ENCODE peak calls at places on chromosomes 11 and 22, in eight cellular contexts. R is uterus, G is body of pancreas, S is GM12892, H is IMR-90, D is A549, B is HCT116, J is endothelial cell of umbilical vein. X is an unnamed sample.

GRCh38 chr22:46537221-46537945 is at the start of gene CELSR1:
- DNase-seq in J (no peak), R (no peak), D (peak; percentile 72), G (no peak), H (peak; percentile 11), B (no peak), S (no peak), X (no peak)

GRCh38 chr11:69425895-69426544 is 55.4 kb upstream of the LINC01488 start:
- DNase-seq in H (no peak), D (no peak), R (no peak), G (no peak), J (no peak), B (no peak), S (no peak), X (no peak)

GRCh38 chr11:132048040-132048439 is 677.6 kb downstream of the NTM start:
- DNase-seq in D (no peak), H (no peak), B (no peak), S (no peak), R (no peak), G (no peak), J (no peak), X (no peak)

GRCh38 chr11:131353761-131354160 is 16.7 kb upstream of the NTM start:
- DNase-seq in H (no peak), G (no peak), R (no peak), J (no peak), D (no peak), S (no peak), B (no peak), X (no peak)

GRCh38 chr11:34654491-34655334 is 33.8 kb downstream of the EHF start:
- DNase-seq in S (no peak), R (no peak), G (peak; percentile 71), J (no peak), B (peak; percentile 81), D (peak; percentile 71), H (peak; percentile 66), X (peak; percentile 78)

GRCh38 chr11:10809373-10810199 is 860 bp upstream of the EIF4G2 start:
- DNase-seq in G (no peak), S (no peak), D (peak; percentile 58), R (no peak), H (peak; percentile 80), B (peak; percentile 19), J (peak; percentile 80), X (no peak)

GRCh38 chr11:109963101-109963500 is 130.1 kb upstream of the ZC3H12C start:
- DNase-seq in S (no peak), G (no peak), J (no peak), R (no peak), B (no peak), H (no peak), D (no peak), X (no peak)

GRCh38 chr11:363948-364761 is 5.1 kb upstream of the B4GALNT4 start:
- DNase-seq in G (peak; percentile 47), B (peak; percentile 55), H (no peak), D (peak; percentile 38), R (peak; percentile 26), S (peak; percentile 71), J (peak; percentile 37), X (peak; percentile 79)

GRCh38 chr11:94513091-94513490 is 830 bp downstream of the C11orf97 start:
- DNase-seq in D (no peak), S (no peak), G (no peak), R (no peak), H (no peak), B (no peak), J (no peak), X (no peak)

GRCh38 chr11:92332986-92333385 is 108.4 kb downstream of the FAT3 start:
- DNase-seq in J (no peak), R (no peak), G (no peak), B (no peak), H (peak; percentile 81), S (no peak), D (no peak), X (no peak)

GRCh38 chr11:26418391-26418790 is 86.5 kb downstream of the ANO3 start:
- DNase-seq in G (no peak), D (no peak), S (no peak), J (no peak), R (no peak), H (no peak), B (no peak), X (no peak)

GRCh38 chr11:78085972-78086371 is 6.3 kb upstream of the NDUFC2 start:
- DNase-seq in B (no peak), J (no peak), H (no peak), S (no peak), D (no peak), R (no peak), G (no peak), X (no peak)

GRCh38 chr22:50505776-50506610 is 1.5 kb downstream of the LMF2 start:
- DNase-seq in B (no peak), R (no peak), G (peak; percentile 38), H (no peak), D (no peak), J (no peak), S (no peak), X (no peak)

GRCh38 chr11:124917115-124917637 is 1.9 kb upstream of the HEPN1 start:
- DNase-seq in B (no peak), S (no peak), D (no peak), G (no peak), R (no peak), H (peak; percentile 89), J (no peak), X (no peak)

GRCh38 chr22:44522526-44523170 is 24.6 kb upstream of the RTL6 start:
- DNase-seq in J (no peak), S (no peak), H (no peak), G (no peak), D (no peak), B (no peak), R (no peak), X (no peak)

GRCh38 chr11:20599424-20600346 is at the start of gene SLC6A5:
- DNase-seq in B (no peak), D (peak; percentile 24), R (no peak), J (peak; percentile 14), G (peak; percentile 34), H (peak; percentile 19), S (no peak), X (no peak)

GRCh38 chr11:10076458-10077141 is 217.4 kb downstream of the SBF2 start:
- DNase-seq in B (peak; percentile 19), S (no peak), J (peak; percentile 28), H (peak; percentile 63), D (peak; percentile 10), G (peak; percentile 22), R (peak; percentile 30), X (no peak)

GRCh38 chr11:133342453-133342852 is 189.8 kb downstream of the OPCML start:
- DNase-seq in H (no peak), G (no peak), B (no peak), R (no peak), S (no peak), D (no peak), J (no peak), X (no peak)

GRCh38 chr11:104946907-104947306 is 21.5 kb downstream of the CASP4 start:
- DNase-seq in D (peak; percentile 2), B (peak; percentile 35), H (peak; percentile 59), S (no peak), G (no peak), R (no peak), J (peak; percentile 74), X (no peak)

GRCh38 chr11:69122642-69123431 is 32.9 kb upstream of the SMIM38 start:
- DNase-seq in S (peak; percentile 56), R (no peak), J (peak; percentile 64), G (peak; percentile 80), B (peak; percentile 92), D (peak; percentile 97), H (peak; percentile 70), X (peak; percentile 91)

GRCh38 chr11:2215230-2215560 is 43.6 kb upstream of the TH start:
- DNase-seq in S (no peak), J (no peak), D (no peak), B (no peak), H (no peak), G (no peak), R (peak; percentile 11), X (peak; percentile 5)
- TF ChIP-seq POLR2A in S (no peak), J (no peak), D (no peak), B (no peak), H (no peak), G (no peak), R (no peak), X (no peak)

DNA sequence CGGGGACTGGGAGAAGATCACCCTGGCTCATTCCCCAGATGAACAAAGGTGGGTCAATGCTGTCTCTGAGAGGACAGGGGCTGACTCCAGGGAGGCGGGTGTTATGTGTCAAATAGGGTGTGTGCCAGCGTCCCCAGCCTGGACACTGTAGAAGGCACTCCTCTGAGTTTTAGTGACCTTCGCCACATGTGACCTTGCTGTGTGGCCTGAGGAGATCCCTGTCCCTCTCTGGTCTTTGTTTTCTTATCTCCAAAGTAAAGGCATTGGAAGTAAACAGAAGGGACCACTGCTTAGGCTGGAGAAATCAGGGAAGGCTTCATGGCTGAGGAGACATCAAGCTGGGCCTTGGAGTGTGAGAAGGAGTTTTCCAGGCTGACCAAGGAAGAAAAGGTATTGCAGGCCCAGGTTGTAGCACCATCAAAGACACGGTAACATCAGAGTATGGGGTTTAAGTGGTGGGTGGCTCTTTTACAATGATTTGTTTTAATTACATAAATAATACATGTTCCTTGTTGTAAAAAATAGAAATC is 74.4 kb downstream of the TP53I11 start:
- DNase-seq in H (no peak), J (no peak), R (no peak), G (no peak), B (no peak), S (no peak), D (no peak), X (no peak)
- TF ChIP-seq POLR2A in H (no peak), J (no peak), R (no peak), G (no peak), B (no peak), S (no peak), D (no peak), X (no peak)

GRCh38 chr22:31290494-31291402 is 1.5 kb downstream of the PIK3IP1 start:
- DNase-seq in D (peak; percentile 78), H (peak; percentile 90), R (peak; percentile 92), J (peak; percentile 96), S (peak; percentile 95), B (peak; percentile 61), G (peak; percentile 94), X (peak; percentile 97)
- TF ChIP-seq POLR2A in D (no peak), H (peak; percentile 87), R (peak; percentile 96), J (no peak), S (peak; percentile 82), B (no peak), G (peak; percentile 79), X (peak; percentile 93)

DNA sequence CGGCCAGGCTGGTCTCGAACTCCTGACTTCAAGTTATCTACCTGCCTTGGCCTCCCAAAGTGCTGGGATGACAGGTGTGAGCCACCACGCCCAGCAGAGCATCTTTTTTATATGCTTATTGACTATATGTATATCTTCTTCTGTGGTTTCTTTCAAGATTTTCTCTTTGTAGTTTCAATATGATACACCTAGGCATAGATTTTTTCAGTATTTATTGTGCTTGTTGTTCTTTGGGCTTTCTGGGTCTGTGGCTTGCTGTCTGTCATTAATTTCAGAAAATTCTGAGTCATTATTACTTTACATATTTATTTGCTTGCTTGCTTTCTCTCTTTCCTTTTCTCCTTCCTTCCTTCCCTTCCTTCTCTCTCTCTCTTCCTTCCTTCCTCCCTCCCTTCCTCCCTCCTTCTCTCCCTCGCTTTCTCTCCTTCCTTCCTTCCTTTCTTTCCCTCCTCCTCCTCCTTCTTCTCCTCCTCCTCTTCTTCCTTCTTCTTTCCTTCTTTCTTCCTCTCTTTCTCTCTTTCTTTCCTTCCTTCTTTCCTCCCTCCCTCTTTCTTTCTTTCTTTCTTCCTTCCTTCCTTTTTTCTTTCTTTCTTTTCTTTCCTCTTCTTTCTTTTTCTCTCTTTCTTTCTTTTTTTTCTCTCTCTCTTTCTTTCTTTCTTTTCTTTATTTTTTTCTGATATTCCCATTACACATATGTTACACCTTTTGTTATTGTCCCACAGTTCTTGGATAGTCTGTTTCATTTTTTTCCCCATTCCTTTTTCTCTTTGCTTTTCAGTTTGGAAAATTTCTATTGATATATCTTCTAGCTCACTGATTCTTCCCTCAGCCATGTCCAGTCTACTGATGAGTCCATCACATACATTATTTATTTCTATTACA is 10.9 kb upstream of the DCHS1 start:
- DNase-seq in S (no peak), H (no peak), J (no peak), R (no peak), B (no peak), D (no peak), G (no peak), X (no peak)
- TF ChIP-seq POLR2A in S (no peak), H (no peak), J (no peak), R (no peak), B (no peak), D (no peak), G (no peak), X (no peak)